ENCODE peak calls at places on chromosome 19, in eight cellular contexts. One of them, this sample, is unnamed.

GRCh38 chr19:55464669-55465068 is at the start of gene C19orf85:
- DNase-seq in mesendoderm: peak; percentile 27
- DNase-seq in head of caudate nucleus: no peak
- DNase-seq in AG09309: no peak
- DNase-seq in WTC11: peak; percentile 41
- DNase-seq in fibroblast of mammary gland: no peak
- DNase-seq in iris pigment epithelial cell: no peak
- DNase-seq in stimulated activated CD4-positive, alpha-beta T cell treated with anti-CD3 and anti-CD28 coated beads, Interleukin-4, amount 100 ng/mL, for 24 hours: no peak
- DNase-seq in this sample: no peak

GRCh38 chr19:4009990-4010807 is 2.7 kb downstream of the PIAS4 start:
- DNase-seq in mesendoderm: no peak
- DNase-seq in iris pigment epithelial cell: peak; percentile 50
- DNase-seq in fibroblast of mammary gland: no peak
- DNase-seq in stimulated activated CD4-positive, alpha-beta T cell treated with anti-CD3 and anti-CD28 coated beads, Interleukin-4, amount 100 ng/mL, for 24 hours: no peak
- DNase-seq in head of caudate nucleus: no peak
- DNase-seq in AG09309: no peak
- DNase-seq in WTC11: no peak
- DNase-seq in this sample: no peak

GRCh38 chr19:38850231-38850975 is 617 bp upstream of the HNRNPL start:
- DNase-seq in AG09309: peak; percentile 100
- DNase-seq in fibroblast of mammary gland: peak; percentile 100
- DNase-seq in stimulated activated CD4-positive, alpha-beta T cell treated with anti-CD3 and anti-CD28 coated beads, Interleukin-4, amount 100 ng/mL, for 24 hours: peak; percentile 99
- DNase-seq in WTC11: peak; percentile 99
- DNase-seq in iris pigment epithelial cell: peak; percentile 100
- DNase-seq in mesendoderm: peak; percentile 100
- DNase-seq in head of caudate nucleus: peak; percentile 100
- DNase-seq in this sample: peak; percentile 100

GRCh38 chr19:13781547-13781946 is 7.3 kb downstream of the C19orf53 start:
- DNase-seq in mesendoderm: peak; percentile 91
- DNase-seq in fibroblast of mammary gland: peak; percentile 83
- DNase-seq in WTC11: peak; percentile 77
- DNase-seq in stimulated activated CD4-positive, alpha-beta T cell treated with anti-CD3 and anti-CD28 coated beads, Interleukin-4, amount 100 ng/mL, for 24 hours: no peak
- DNase-seq in iris pigment epithelial cell: peak; percentile 93
- DNase-seq in head of caudate nucleus: peak; percentile 25
- DNase-seq in AG09309: peak; percentile 79
- DNase-seq in this sample: peak; percentile 64

GRCh38 chr19:3163230-3163886 is 15.2 kb upstream of the S1PR4 start:
- DNase-seq in iris pigment epithelial cell: peak; percentile 44
- DNase-seq in fibroblast of mammary gland: peak; percentile 54
- DNase-seq in head of caudate nucleus: peak; percentile 66
- DNase-seq in WTC11: peak; percentile 83
- DNase-seq in stimulated activated CD4-positive, alpha-beta T cell treated with anti-CD3 and anti-CD28 coated beads, Interleukin-4, amount 100 ng/mL, for 24 hours: peak; percentile 80
- DNase-seq in AG09309: no peak
- DNase-seq in mesendoderm: peak; percentile 71
- DNase-seq in this sample: peak; percentile 34

GRCh38 chr19:10380311-10381102 is at the start of gene TYK2:
- DNase-seq in WTC11: peak; percentile 93
- DNase-seq in head of caudate nucleus: peak; percentile 96
- DNase-seq in iris pigment epithelial cell: peak; percentile 98
- DNase-seq in stimulated activated CD4-positive, alpha-beta T cell treated with anti-CD3 and anti-CD28 coated beads, Interleukin-4, amount 100 ng/mL, for 24 hours: peak; percentile 96
- DNase-seq in fibroblast of mammary gland: peak; percentile 98
- DNase-seq in mesendoderm: peak; percentile 99
- DNase-seq in AG09309: peak; percentile 91
- DNase-seq in this sample: peak; percentile 99

GRCh38 chr19:1163283-1163933 is 10.7 kb downstream of the SBNO2 start:
- DNase-seq in WTC11: no peak
- DNase-seq in head of caudate nucleus: no peak
- DNase-seq in mesendoderm: no peak
- DNase-seq in iris pigment epithelial cell: no peak
- DNase-seq in stimulated activated CD4-positive, alpha-beta T cell treated with anti-CD3 and anti-CD28 coated beads, Interleukin-4, amount 100 ng/mL, for 24 hours: no peak
- DNase-seq in fibroblast of mammary gland: no peak
- DNase-seq in AG09309: no peak
- DNase-seq in this sample: no peak

GRCh38 chr19:43532571-43532961 is 422 bp upstream of the ZNF575 start:
- DNase-seq in head of caudate nucleus: no peak
- DNase-seq in fibroblast of mammary gland: no peak
- DNase-seq in mesendoderm: no peak
- DNase-seq in iris pigment epithelial cell: no peak
- DNase-seq in AG09309: no peak
- DNase-seq in WTC11: peak; percentile 24
- DNase-seq in stimulated activated CD4-positive, alpha-beta T cell treated with anti-CD3 and anti-CD28 coated beads, Interleukin-4, amount 100 ng/mL, for 24 hours: no peak
- DNase-seq in this sample: peak; percentile 7

GRCh38 chr19:58118979-58119733 is 21.1 kb upstream of the ZSCAN18 start:
- DNase-seq in stimulated activated CD4-positive, alpha-beta T cell treated with anti-CD3 and anti-CD28 coated beads, Interleukin-4, amount 100 ng/mL, for 24 hours: no peak
- DNase-seq in mesendoderm: no peak
- DNase-seq in head of caudate nucleus: no peak
- DNase-seq in WTC11: no peak
- DNase-seq in iris pigment epithelial cell: no peak
- DNase-seq in AG09309: no peak
- DNase-seq in fibroblast of mammary gland: no peak
- DNase-seq in this sample: no peak

GRCh38 chr19:40147693-40148347 is 43.4 kb upstream of the MAP3K10 start:
- DNase-seq in head of caudate nucleus: no peak
- DNase-seq in fibroblast of mammary gland: peak; percentile 80
- DNase-seq in mesendoderm: no peak
- DNase-seq in stimulated activated CD4-positive, alpha-beta T cell treated with anti-CD3 and anti-CD28 coated beads, Interleukin-4, amount 100 ng/mL, for 24 hours: no peak
- DNase-seq in WTC11: peak; percentile 8
- DNase-seq in iris pigment epithelial cell: peak; percentile 81
- DNase-seq in AG09309: peak; percentile 46
- DNase-seq in this sample: no peak

GRCh38 chr19:4534836-4535658 is at the start of gene PLIN5:
- DNase-seq in WTC11: peak; percentile 97
- DNase-seq in stimulated activated CD4-positive, alpha-beta T cell treated with anti-CD3 and anti-CD28 coated beads, Interleukin-4, amount 100 ng/mL, for 24 hours: peak; percentile 43
- DNase-seq in AG09309: no peak
- DNase-seq in mesendoderm: peak; percentile 92
- DNase-seq in head of caudate nucleus: peak; percentile 74
- DNase-seq in fibroblast of mammary gland: no peak
- DNase-seq in iris pigment epithelial cell: peak; percentile 51
- DNase-seq in this sample: peak; percentile 73

GRCh38 chr19:5288347-5288739 is 52.3 kb downstream of the PTPRS start:
- DNase-seq in iris pigment epithelial cell: no peak
- DNase-seq in AG09309: no peak
- DNase-seq in head of caudate nucleus: peak; percentile 41
- DNase-seq in stimulated activated CD4-positive, alpha-beta T cell treated with anti-CD3 and anti-CD28 coated beads, Interleukin-4, amount 100 ng/mL, for 24 hours: no peak
- DNase-seq in fibroblast of mammary gland: no peak
- DNase-seq in WTC11: no peak
- DNase-seq in mesendoderm: no peak
- DNase-seq in this sample: no peak

This sample was measured in dermis microvascular lymphatic vessel endothelial cell.